ENCODE peak calls at places on chromosomes 7 and 10, in six cellular contexts. Z is fibroblast of lung, M is H9, A is A549, O is mesendoderm, W is GM23248. C is an unnamed sample.

GRCh38 chr10:75246506-75246905 is 10.7 kb upstream of the COMTD1 start:
- DNase-seq in Z (no peak), M (no peak), A (no peak), O (no peak), W (no peak), C (no peak)

GRCh38 chr10:119412831-119413737 is 129.4 kb downstream of the RGS10 start:
- DNase-seq in Z (peak; percentile 65), M (peak; percentile 57), A (no peak), O (peak; percentile 86), W (peak; percentile 54), C (no peak)

GRCh38 chr7:82319674-82320118 is 123.9 kb downstream of the CACNA2D1 start:
- DNase-seq in Z (peak; percentile 87), M (no peak), A (peak; percentile 32), O (peak; percentile 30), W (peak; percentile 87), C (no peak)

GRCh38 chr7:105874055-105874454 is 2.3 kb downstream of the ATXN7L1 start:
- DNase-seq in Z (no peak), M (no peak), A (no peak), O (no peak), W (no peak), C (no peak)

GRCh38 chr7:28615091-28615490 is 202.8 kb downstream of the CREB5 start:
- DNase-seq in Z (no peak), M (peak; percentile 60), A (peak; percentile 15), O (peak; percentile 77), W (no peak), C (no peak)

GRCh38 chr7:587769-588168 is 68.1 kb upstream of the PDGFA start:
- DNase-seq in Z (peak; percentile 11), M (no peak), A (no peak), O (peak; percentile 40), W (no peak), C (no peak)

GRCh38 chr10:16809074-16809718 is 8.0 kb downstream of the RSU1 start:
- DNase-seq in Z (peak; percentile 42), M (peak; percentile 63), A (peak; percentile 42), O (peak; percentile 76), W (peak; percentile 61), C (peak; percentile 42)

GRCh38 chr10:77634939-77635338 is 2.7 kb downstream of the KCNMA1 start:
- DNase-seq in Z (peak; percentile 53), M (no peak), A (no peak), O (no peak), W (no peak), C (no peak)

GRCh38 chr7:42763137-42763551 is 148.7 kb downstream of the C7orf25 start:
- DNase-seq in Z (no peak), M (no peak), A (no peak), O (no peak), W (no peak), C (no peak)

GRCh38 chr10:93991596-93992284 is 2.0 kb upstream of the PLCE1 start:
- DNase-seq in Z (peak; percentile 68), M (peak; percentile 57), A (peak; percentile 78), O (peak; percentile 94), W (peak; percentile 88), C (no peak)

GRCh38 chr7:109497053-109497452 is 927.4 kb downstream of the DNAJB9 start:
- DNase-seq in Z (no peak), M (no peak), A (no peak), O (no peak), W (no peak), C (no peak)

GRCh38 chr7:101861223-101861775 is 43.9 kb downstream of the CUX1 start:
- DNase-seq in Z (no peak), M (no peak), A (no peak), O (no peak), W (no peak), C (peak; percentile 97)

GRCh38 chr7:17446340-17446739 is 147.9 kb downstream of the AHR start:
- DNase-seq in Z (no peak), M (no peak), A (no peak), O (no peak), W (no peak), C (no peak)

GRCh38 chr10:69847883-69848282 is 46.2 kb downstream of the COL13A1 start:
- DNase-seq in Z (no peak), M (no peak), A (no peak), O (peak; percentile 61), W (peak; percentile 41), C (no peak)

GRCh38 chr10:99917963-99918825 is 91.6 kb downstream of the DNMBP start:
- DNase-seq in Z (peak; percentile 63), M (peak; percentile 88), A (peak; percentile 56), O (peak; percentile 96), W (peak; percentile 81), C (no peak)

GRCh38 chr7:103989785-103990775 is 622 bp upstream of the RELN start:
- DNase-seq in Z (peak; percentile 49), M (peak; percentile 58), A (no peak), O (peak; percentile 55), W (peak; percentile 54), C (no peak)

GRCh38 chr10:97234403-97234802 is 48.6 kb upstream of the SLIT1 start:
- DNase-seq in Z (peak; percentile 67), M (no peak), A (peak; percentile 51), O (peak; percentile 38), W (peak; percentile 64), C (peak; percentile 53)

GRCh38 chr7:103765891-103766290 is 223.6 kb downstream of the RELN start:
- DNase-seq in Z (no peak), M (no peak), A (no peak), O (peak; percentile 71), W (no peak), C (no peak)

GRCh38 chr7:37354661-37355131 is 94.0 kb downstream of the ELMO1 start:
- DNase-seq in Z (peak; percentile 57), M (no peak), A (no peak), O (peak; percentile 70), W (no peak), C (no peak)

GRCh38 chr10:43046288-43046991 is 30.4 kb upstream of the RET start:
- DNase-seq in Z (no peak), M (peak; percentile 49), A (no peak), O (no peak), W (no peak), C (no peak)

GRCh38 chr10:108597031-108597430 is 1326.3 kb downstream of the XPNPEP1 start:
- DNase-seq in Z (peak; percentile 1), M (no peak), A (no peak), O (no peak), W (peak; percentile 94), C (no peak)

GRCh38 chr7:94003446-94004023 is 620 bp downstream of the BET1 start:
- DNase-seq in Z (no peak), M (no peak), A (no peak), O (no peak), W (peak; percentile 65), C (no peak)

GRCh38 chr10:67618116-67618515 is 77.9 kb downstream of the CTNNA3 start:
- DNase-seq in Z (peak; percentile 27), M (no peak), A (peak; percentile 35), O (no peak), W (peak; percentile 5), C (no peak)

GRCh38 chr10:14543048-14543903 is 212.6 kb upstream of the FRMD4A start:
- DNase-seq in Z (peak; percentile 47), M (no peak), A (no peak), O (peak; percentile 21), W (peak; percentile 20), C (no peak)

GRCh38 chr10:80530251-80530650 is 7.5 kb upstream of the SH2D4B start:
- DNase-seq in Z (peak; percentile 25), M (no peak), A (peak; percentile 79), O (peak; percentile 44), W (peak; percentile 34), C (peak; percentile 15)

GRCh38 chr7:138161600-138162081 is 85.4 kb downstream of the AKR1D1 start:
- DNase-seq in Z (peak; percentile 90), M (peak; percentile 94), A (peak; percentile 89), O (peak; percentile 98), W (peak; percentile 94), C (peak; percentile 93)

GRCh38 chr7:47827321-47827720 is 120.9 kb downstream of the PKD1L1 start:
- DNase-seq in Z (no peak), M (no peak), A (no peak), O (no peak), W (no peak), C (no peak)

DNA sequence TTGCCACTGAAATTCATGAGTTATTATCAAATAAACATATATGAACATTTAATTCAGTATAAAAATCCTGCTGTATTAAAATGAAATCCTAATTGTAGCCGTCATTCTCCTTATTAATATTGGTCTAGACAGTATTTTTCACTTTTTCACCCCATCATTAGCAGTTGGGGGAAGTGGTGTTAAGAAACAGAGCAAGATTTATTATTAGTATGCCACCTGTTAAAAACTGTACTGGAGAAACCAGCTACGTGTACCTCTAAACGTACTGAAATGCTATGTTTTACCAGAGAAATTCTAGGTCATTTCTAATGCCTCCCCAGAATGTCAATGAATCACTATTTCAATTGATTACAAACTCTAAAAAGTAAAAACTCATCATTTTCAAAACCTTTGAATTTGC is 9.8 kb upstream of the ZNRF2 start:
- DNase-seq in Z (no peak), M (no peak), A (no peak), O (no peak), W (no peak), C (peak; percentile 71)
- H3K4me2 ChIP-seq in Z (no peak overlapping the region), M (no peak overlapping the region), A (no peak overlapping the region), O (no peak overlapping the region), W (no peak overlapping the region), C (peak overlapping the region; percentile 80)

GRCh38 chr7:151756866-151757265 is 120.0 kb downstream of the PRKAG2 start:
- DNase-seq in Z (no peak), M (no peak), A (no peak), O (no peak), W (no peak), C (no peak)
- H3K27ac ChIP-seq in Z (peak overlapping the region; percentile 78), M (no peak overlapping the region), A (peak overlapping the region; percentile 91), O (no peak overlapping the region), W (no peak overlapping the region), C (no peak overlapping the region)

GRCh38 chr7:4693152-4693551 is 11.1 kb downstream of the FOXK1 start:
- DNase-seq in Z (no peak), M (no peak), A (no peak), O (no peak), W (no peak), C (no peak)
- H3K4me1 ChIP-seq in Z (peaks cover 4% of the 10 kb centered on the region), M (no peaks in the 10 kb centered on the region), A (peaks cover 40% of the 10 kb centered on the region), O (no peaks in the 10 kb centered on the region), W (peaks cover 57% of the 10 kb centered on the region), C (no peaks in the 10 kb centered on the region)

DNA sequence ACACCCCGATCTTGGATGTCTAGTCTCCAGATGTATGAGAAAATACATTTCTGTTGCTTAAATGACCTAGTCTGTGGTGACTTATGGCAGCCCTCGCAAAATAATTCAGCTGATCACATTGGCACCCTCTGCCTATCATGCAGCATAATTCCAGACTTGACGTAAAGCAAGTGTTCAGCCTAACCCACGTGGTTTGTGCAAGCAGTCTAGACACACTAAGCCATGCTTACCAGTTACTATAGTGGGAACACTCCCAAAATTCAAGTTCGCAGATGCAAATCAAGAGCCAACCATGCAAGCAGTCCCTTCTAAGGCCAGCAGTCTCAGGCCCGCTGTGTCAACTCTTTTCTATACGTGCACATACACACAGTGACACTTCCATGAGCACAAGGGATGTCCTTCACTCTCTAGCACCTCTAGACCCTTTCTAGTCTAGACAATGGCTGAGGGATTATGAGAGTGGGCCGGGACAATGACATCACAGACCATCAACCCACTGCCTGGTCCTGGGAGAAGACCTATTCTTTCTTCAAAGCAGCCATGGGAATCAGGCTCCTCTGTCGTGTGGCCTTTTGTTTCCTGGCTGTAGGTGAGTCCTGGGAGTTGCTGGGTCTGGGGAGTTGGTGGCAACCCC is 29.0 kb upstream of the PRSS1 start:
- DNase-seq in Z (no peak), M (no peak), A (no peak), O (no peak), W (no peak), C (no peak)
- H3K4me2 ChIP-seq in Z (no peak overlapping the region), M (no peak overlapping the region), A (no peak overlapping the region), O (no peak overlapping the region), W (no peak overlapping the region), C (no peak overlapping the region)